ENCODE peak calls at places on chromosomes 4 and X, in five cellular contexts. P, L, A, T and S are unnamed samples.

GRCh38 chr4:185272232-185272631 is 62.8 kb downstream of the SNX25 start:
- DNase-seq in P (no peak), L (no peak), A (no peak), T (no peak), S (no peak)

GRCh38 chr4:6632125-6632524 is 8.4 kb upstream of the MRFAP1 start:
- DNase-seq in P (no peak), L (no peak), A (no peak), T (no peak), S (no peak)

GRCh38 chrX:154484255-154485149 is 1.9 kb downstream of the UBL4A start:
- DNase-seq in P (no peak), L (no peak), A (no peak), T (no peak), S (no peak)

GRCh38 chrX:36867143-36867542 is 141.0 kb upstream of the FAM47C start:
- DNase-seq in P (no peak), L (no peak), A (peak), T (peak), S (peak)

GRCh38 chr4:158172558-158173258 is at the start of gene GASK1B:
- DNase-seq in P (no peak), L (no peak), A (peak), T (peak), S (peak)

GRCh38 chr4:133683967-133684366 is 517.6 kb downstream of the PABPC4L start:
- DNase-seq in P (no peak), L (no peak), A (no peak), T (no peak), S (no peak)

GRCh38 chrX:138711399-138712347 is at the start of gene FGF13:
- DNase-seq in P (peak), L (peak), A (no peak), T (no peak), S (no peak)

GRCh38 chr4:143482753-143483362 is 30.6 kb upstream of the SMARCA5 start:
- DNase-seq in P (no peak), L (no peak), A (peak), T (peak), S (peak)

GRCh38 chrX:24023972-24024664 is 2.9 kb downstream of the KLHL15 start:
- DNase-seq in P (no peak), L (no peak), A (peak), T (peak), S (peak)

GRCh38 chr4:7420661-7421040 is 14.1 kb downstream of the PSAPL1 start:
- DNase-seq in P (no peak), L (no peak), A (no peak), T (no peak), S (no peak)

GRCh38 chrX:21487832-21488231 is 113.6 kb downstream of the CNKSR2 start:
- DNase-seq in P (no peak), L (no peak), A (no peak), T (peak), S (no peak)

GRCh38 chrX:2819345-2820130 is 9.2 kb upstream of the GYG2 start:
- DNase-seq in P (no peak), L (no peak), A (peak), T (peak), S (peak)

GRCh38 chr4:1408418-1408817 is 2.2 kb upstream of the NKX1-1 start:
- DNase-seq in P (no peak), L (no peak), A (no peak), T (no peak), S (no peak)